ENCODE peak calls at places on chromosomes 13 and 19, in four cellular contexts. S, W, O and M are unnamed samples.

GRCh38 chr19:5547881-5548280 is 19.9 kb downstream of the TINCR start:
- DNase-seq in O (no peak), S (no peak), W (no peak), M (no peak)

GRCh38 chr19:29813665-29814064 is 1.9 kb downstream of the CCNE1 start:
- DNase-seq in W (no peak), S (no peak), O (no peak), M (no peak)

GRCh38 chr13:23469901-23470525 is 36.5 kb upstream of the SACS start:
- DNase-seq in W (no peak), O (no peak), S (peak), M (no peak)

GRCh38 chr19:30862876-30863275 is 486.4 kb downstream of the TSHZ3 start:
- DNase-seq in S (no peak), O (no peak), W (no peak), M (no peak)

GRCh38 chr13:50081106-50081898 is 66.1 kb downstream of the KCNRG start:
- DNase-seq in O (peak), W (peak), S (no peak), M (peak)

GRCh38 chr19:44799627-44800257 is 9.2 kb upstream of the BCAM start:
- DNase-seq in W (no peak), O (no peak), S (no peak), M (no peak)

GRCh38 chr13:38045278-38046048 is 175.9 kb upstream of the TRPC4 start:
- DNase-seq in W (no peak), S (peak), O (no peak), M (no peak)

GRCh38 chr19:17309198-17309961 is at the start of gene DDA1:
- DNase-seq in O (peak), S (peak), W (peak), M (peak)

GRCh38 chr13:111436446-111436845 is 116.0 kb downstream of the TEX29 start:
- DNase-seq in O (no peak), W (no peak), S (no peak), M (no peak)

GRCh38 chr13:52845766-52846566 is 2.5 kb downstream of the PCDH8 start:
- DNase-seq in O (no peak), W (peak), S (no peak), M (peak)

GRCh38 chr19:56477429-56478338 is 539 bp upstream of the ZNF667 start:
- DNase-seq in O (peak), S (peak), W (peak), M (peak)

GRCh38 chr19:31290926-31291590 is 58.2 kb downstream of the TSHZ3 start:
- DNase-seq in S (no peak), O (peak), W (no peak), M (no peak)

GRCh38 chr19:10036601-10037071 is 23.4 kb downstream of the RDH8 start:
- DNase-seq in W (no peak), S (no peak), O (no peak), M (peak)

GRCh38 chr19:29598036-29598435 is 8.0 kb upstream of the POP4 start:
- DNase-seq in S (no peak), O (no peak), W (no peak), M (no peak)

GRCh38 chr19:28313633-28314032 is 899.3 kb downstream of the UQCRFS1 start:
- DNase-seq in O (no peak), S (peak), W (no peak), M (peak)

GRCh38 chr19:39196860-39197562 is at the start of gene NCCRP1:
- DNase-seq in O (no peak), W (no peak), S (no peak), M (peak)

GRCh38 chr19:6092329-6093286 is 17.7 kb downstream of the RFX2 start:
- DNase-seq in W (peak), S (peak), O (peak), M (peak)

GRCh38 chr19:6773323-6773931 is 919 bp downstream of the VAV1 start:
- DNase-seq in O (no peak), W (peak), S (no peak), M (no peak)

DNA sequence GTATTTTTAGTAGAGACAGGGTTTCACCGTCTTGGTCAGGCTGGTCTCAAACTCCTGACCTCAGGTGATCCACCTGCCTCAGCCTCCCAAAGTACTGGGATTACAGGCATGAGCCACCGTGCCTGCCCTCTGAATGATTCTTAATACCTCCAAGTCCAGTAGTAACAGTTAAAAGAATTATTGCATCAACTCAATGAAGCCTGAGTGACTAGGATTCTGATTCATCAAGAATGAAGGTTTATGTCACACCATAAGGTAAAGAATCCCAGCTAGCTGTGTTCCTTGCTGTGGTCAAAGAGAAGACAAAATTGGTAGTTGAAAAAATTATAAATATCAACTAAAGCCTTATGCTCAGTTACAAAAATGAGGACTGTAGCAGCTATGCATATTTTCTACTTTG is 81.2 kb upstream of the ABCC4 start:
- DNase-seq in S (no peak), W (no peak), O (no peak), M (no peak)
- H3K27ac ChIP-seq in S (no peak), W (no peak), O (no peak), M (no peak)

GRCh38 chr19:19552811-19553210 is 14.7 kb downstream of the CILP2 start:
- DNase-seq in W (no peak), O (no peak), S (no peak), M (no peak)

GRCh38 chr19:19550972-19551861 is 13.2 kb downstream of the CILP2 start:
- DNase-seq in O (no peak), S (peak), W (no peak), M (no peak)

GRCh38 chr19:19551862-19552192 is 13.8 kb downstream of the CILP2 start:
- DNase-seq in S (peak), O (no peak), W (no peak), M (no peak)

GRCh38 chr19:19553670-19554069 is 15.6 kb downstream of the CILP2 start:
- DNase-seq in O (no peak), W (no peak), S (no peak), M (no peak)

DNA sequence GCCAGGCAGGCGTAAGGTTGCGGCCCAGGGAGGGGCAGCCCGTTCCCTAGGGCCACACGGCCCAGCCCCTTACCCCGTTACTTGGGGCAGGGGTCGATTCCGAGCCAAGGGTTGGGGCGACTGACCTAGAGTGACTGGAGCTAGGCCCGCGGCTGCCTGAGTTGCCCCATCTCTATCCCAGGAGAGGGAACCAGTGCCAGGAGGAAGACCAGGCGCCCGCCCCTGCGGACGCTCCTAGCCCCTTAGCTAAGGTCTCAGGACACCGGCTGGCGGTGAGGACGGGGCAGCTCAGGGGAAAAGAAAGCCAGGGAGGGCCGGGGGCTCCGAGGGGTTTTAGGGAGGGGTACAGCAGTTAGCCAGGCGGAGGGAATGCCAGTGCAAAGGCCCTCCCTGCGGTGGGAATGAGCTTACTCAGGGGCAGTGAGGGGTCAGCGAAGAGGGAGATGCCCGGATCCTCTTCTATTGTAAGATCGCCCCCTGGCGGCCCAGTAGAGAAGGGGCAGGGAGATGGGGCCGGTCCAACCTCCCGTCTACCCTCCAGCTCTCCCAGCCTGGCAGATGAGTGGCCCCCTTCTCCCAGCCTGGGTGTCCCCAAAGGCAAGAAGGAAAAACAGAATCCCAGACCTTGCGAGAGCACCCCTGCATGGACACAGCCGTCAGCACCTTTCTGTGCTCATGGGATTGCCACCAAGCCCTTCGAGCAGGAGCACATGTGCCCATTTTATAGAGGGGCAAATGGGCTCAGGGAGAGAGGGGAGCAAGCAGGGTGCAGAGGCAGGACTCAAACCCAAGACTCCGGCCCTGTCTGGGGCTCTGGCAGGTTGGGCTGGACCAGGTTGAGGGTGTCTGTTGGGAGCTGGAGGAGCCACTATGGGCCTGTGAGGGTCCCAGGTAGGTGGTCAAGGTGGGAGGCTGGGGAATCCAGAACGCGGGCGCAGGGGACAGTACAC is 16.3 kb downstream of the CILP2 start:
- DNase-seq in O (no peak), W (peak), S (peak), M (peak)
- TF ChIP-seq CTCF in O (peak), W (peak), S (peak), M (peak)

GRCh38 chr19:50701367-50701985 is 18.1 kb downstream of the SHANK1 start:
- DNase-seq in O (no peak), S (no peak), W (no peak), M (no peak)
- H3K4me3 ChIP-seq in O (no peak), S (no peak), W (no peak), M (no peak)

DNA sequence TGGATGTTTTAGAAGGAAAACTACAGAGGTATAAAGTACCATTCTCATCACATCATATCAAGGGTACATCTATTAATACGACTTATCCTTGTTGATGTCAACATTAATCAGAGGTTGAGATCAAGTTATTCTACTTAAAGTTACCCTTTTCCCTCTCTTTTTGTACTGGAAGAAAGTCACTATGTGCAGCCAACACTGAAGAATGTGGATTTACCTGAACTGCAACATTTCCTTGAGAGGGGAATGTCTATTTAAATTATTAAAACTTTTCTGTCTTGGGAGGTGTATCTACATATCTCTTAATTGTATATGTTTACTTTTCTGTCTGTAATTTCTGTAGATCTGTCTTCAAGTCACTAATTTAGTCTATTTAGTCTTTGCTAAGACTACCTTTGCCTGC is 2.5 kb upstream of the FBXL3 start:
- DNase-seq in O (no peak), S (no peak), W (no peak), M (no peak)
- H3K27ac ChIP-seq in O (no peak), S (no peak), W (no peak), M (no peak)

GRCh38 chr13:30192320-30193093 is 114.8 kb downstream of the KATNAL1 start:
- DNase-seq in O (no peak), S (no peak), W (no peak), M (no peak)

GRCh38 chr13:30191491-30192100 is 115.8 kb downstream of the KATNAL1 start:
- DNase-seq in S (peak), W (no peak), O (no peak), M (no peak)

GRCh38 chr13:30194906-30195305 is 112.4 kb downstream of the KATNAL1 start:
- DNase-seq in W (no peak), O (no peak), S (no peak), M (no peak)

GRCh38 chr13:30193279-30194234 is 113.8 kb downstream of the KATNAL1 start:
- DNase-seq in S (no peak), O (no peak), W (no peak), M (no peak)

GRCh38 chr13:30196025-30196424 is 111.3 kb downstream of the KATNAL1 start:
- DNase-seq in O (no peak), W (no peak), S (peak), M (no peak)
- TF ChIP-seq CTCF in O (no peak), W (no peak), S (no peak), M (no peak)

DNA sequence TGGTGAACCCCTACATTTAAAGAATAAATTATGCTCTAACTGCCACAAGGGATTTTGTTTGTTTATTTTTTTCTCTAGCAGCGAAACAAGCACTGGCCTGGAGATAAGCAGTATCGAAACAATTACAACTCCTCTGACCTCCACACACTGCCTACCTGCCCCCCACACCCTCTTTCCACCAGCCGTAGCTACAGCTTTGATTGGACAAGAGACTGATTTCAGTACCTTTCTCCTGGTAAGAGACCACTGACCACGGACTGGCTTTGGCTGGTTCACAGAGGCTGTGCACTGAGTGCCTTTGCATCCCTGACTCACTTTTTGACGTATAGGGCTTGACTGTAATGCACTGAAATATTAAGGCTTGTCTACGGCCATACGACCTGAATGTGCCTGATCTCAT is 7.4 kb upstream of the ZDHHC20 start:
- DNase-seq in W (no peak), S (no peak), O (no peak), M (no peak)
- H3K4me3 ChIP-seq in W (no peak), S (no peak), O (no peak), M (no peak)

GRCh38 chr19:47221080-47221841 is 9.7 kb downstream of the BBC3 start:
- DNase-seq in S (no peak), W (no peak), O (no peak), M (peak)
- H3K27ac ChIP-seq in S (no peak), W (no peak), O (no peak), M (no peak)

DNA sequence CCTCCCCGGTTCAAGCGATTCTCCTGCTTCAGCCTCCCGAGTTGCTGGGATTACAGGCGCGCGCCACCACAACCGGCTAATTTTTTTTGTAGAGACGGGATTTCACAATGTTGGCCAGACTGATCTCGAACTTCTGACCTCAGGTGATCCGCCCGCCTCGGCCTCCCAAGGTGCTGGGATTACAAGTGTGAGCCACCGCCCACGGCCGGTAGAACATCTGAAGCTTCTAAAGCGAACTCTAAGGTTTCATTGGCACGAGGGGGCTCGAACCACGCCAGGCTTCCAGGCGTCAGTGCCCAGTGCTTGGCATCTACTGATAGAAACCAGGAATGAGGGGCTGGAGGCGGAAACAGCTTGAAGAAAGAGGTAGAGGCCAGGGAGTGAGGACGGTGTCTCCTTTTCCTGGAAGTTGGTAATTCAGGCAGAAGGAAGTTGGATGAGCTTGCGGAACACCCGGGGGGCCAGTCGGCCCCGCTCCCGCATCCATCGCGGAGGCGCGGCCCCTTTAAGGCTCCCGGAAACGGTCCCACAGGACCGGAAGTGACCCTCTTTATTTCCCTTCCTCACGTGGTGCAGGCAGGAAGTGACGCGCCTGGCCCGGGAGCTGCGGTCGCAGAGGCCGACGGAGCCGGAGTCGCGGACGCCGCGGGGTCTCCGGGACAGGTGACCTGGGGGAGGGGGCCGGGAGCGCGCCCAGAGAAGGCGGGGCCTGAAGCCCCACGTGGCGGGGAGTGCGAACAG is at the start of gene CCDC9:
- DNase-seq in W (peak), O (peak), S (peak), M (peak)
- TF ChIP-seq CTCF in W (no peak), O (no peak), S (no peak), M (no peak)

GRCh38 chr13:112703449-112703848 is 13.6 kb downstream of the ATP11A start:
- DNase-seq in W (no peak), O (no peak), S (no peak), M (no peak)

GRCh38 chr13:112702983-112703379 is 13.1 kb downstream of the ATP11A start:
- DNase-seq in O (no peak), W (no peak), S (no peak), M (no peak)

GRCh38 chr13:112705286-112705685 is 15.4 kb downstream of the ATP11A start:
- DNase-seq in S (no peak), W (no peak), O (no peak), M (no peak)

GRCh38 chr13:112704634-112705145 is 14.9 kb downstream of the ATP11A start:
- DNase-seq in O (no peak), S (no peak), W (no peak), M (no peak)

GRCh38 chr13:112703935-112704633 is 14.2 kb downstream of the ATP11A start:
- DNase-seq in S (no peak), O (no peak), W (no peak), M (no peak)
- H3K4me3 ChIP-seq in S (no peak), O (no peak), W (peak), M (no peak)

GRCh38 chr13:106804996-106805395 is 237.1 kb upstream of the ARGLU1 start:
- DNase-seq in O (no peak), W (no peak), S (no peak), M (no peak)
- H3K27ac ChIP-seq in O (no peak), W (peak), S (no peak), M (no peak)